ENCODE peak calls at places on chromosomes 4 and X, in four cellular contexts. C is K562, T is HCT116, F is HepG2. N is an unnamed sample.

GRCh38 chrX:33808636-33809035 is 323.5 kb downstream of the FAM47A start:
- DNase-seq in T (no peak), F (no peak), C (no peak), N (no peak)

GRCh38 chr4:140246216-140246615 is 92.2 kb upstream of the MAML3 start:
- DNase-seq in C (no peak), F (no peak), T (no peak), N (no peak)

GRCh38 chrX:50635811-50636365 is 165.3 kb upstream of the DGKK start:
- DNase-seq in T (no peak), C (no peak), F (no peak), N (no peak)

GRCh38 chrX:47187106-47187677 is 6.4 kb upstream of the UBA1 start:
- DNase-seq in F (no peak), T (no peak), C (no peak), N (no peak)

GRCh38 chr4:6916587-6917444 is 7.2 kb downstream of the TBC1D14 start:
- DNase-seq in F (no peak), T (peak; percentile 34), C (peak; percentile 97), N (no peak)

GRCh38 chr4:177008836-177009501 is 216.2 kb upstream of the VEGFC start:
- DNase-seq in F (no peak), C (no peak), T (no peak), N (no peak)

GRCh38 chr4:82371398-82371972 is 2.3 kb downstream of the HNRNPD start:
- DNase-seq in C (peak; percentile 25), F (no peak), T (no peak), N (no peak)

GRCh38 chr4:174561556-174561955 is 39.3 kb upstream of the HPGD start:
- DNase-seq in F (no peak), C (no peak), T (no peak), N (peak; percentile 2)

GRCh38 chr4:11428701-11429571 is at the start of gene HS3ST1:
- DNase-seq in T (peak; percentile 94), C (no peak), F (no peak), N (peak; percentile 78)

GRCh38 chr4:114535725-114536124 is 62.9 kb upstream of the UGT8 start:
- DNase-seq in T (no peak), F (no peak), C (no peak), N (no peak)

GRCh38 chrX:47191806-47192401 is 1.7 kb upstream of the UBA1 start:
- DNase-seq in F (no peak), C (no peak), T (no peak), N (no peak)

DNA sequence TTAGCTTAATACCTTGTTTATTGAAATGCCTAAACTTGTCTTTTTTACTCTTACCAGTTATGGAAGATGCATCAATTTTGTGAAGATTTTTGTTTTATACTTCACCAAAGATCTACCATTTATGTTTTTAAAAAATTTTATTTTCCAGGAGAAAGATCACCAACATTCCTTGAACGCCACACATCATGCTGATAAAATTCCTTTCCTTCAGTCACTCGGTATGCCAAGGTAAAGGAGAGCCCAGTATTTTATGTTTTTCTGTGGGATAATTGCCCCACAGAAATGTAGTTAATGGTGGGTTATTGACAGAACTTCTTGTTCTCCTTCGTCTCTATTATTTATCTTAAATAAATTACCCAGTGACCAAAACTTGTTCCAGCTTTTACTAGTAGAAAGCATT is 217.0 kb downstream of the GC start:
- DNase-seq in T (no peak), F (no peak), C (no peak), N (no peak)
- H3K4me1 ChIP-seq in T (no peaks in the 10 kb centered on the region), F (no peaks in the 10 kb centered on the region), C (no peaks in the 10 kb centered on the region), N (no peaks in the 10 kb centered on the region)

DNA sequence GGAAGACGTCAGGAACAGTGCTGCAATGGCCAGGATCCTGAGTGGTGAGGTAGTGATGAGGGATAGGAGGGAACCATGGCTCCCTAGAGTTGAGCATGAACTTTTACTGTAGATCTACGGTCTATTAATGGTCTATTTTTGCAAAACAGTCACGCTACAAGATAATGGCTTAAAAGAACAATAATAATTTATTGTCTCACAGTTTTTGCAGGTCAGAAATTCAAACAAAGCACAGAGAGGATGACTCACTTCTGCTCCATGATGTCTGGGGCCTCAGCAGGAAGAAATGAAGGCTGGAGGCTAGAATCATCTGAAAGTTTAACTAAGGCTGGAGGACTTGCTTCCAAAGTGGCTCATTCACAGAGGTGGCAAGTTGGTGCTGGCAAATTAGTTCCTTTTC is 538.3 kb downstream of the STIM2 start:
- DNase-seq in C (no peak), T (no peak), F (no peak), N (no peak)
- H3K27me3 ChIP-seq in C (no peaks in the 10 kb centered on the region), T (no peaks in the 10 kb centered on the region), F (no peaks in the 10 kb centered on the region), N (no peaks in the 10 kb centered on the region)

GRCh38 chrX:110286126-110286525 is 31.8 kb downstream of the AMMECR1 start:
- DNase-seq in C (no peak), F (no peak), T (peak; percentile 12), N (no peak)

GRCh38 chrX:110281377-110281776 is 36.5 kb downstream of the AMMECR1 start:
- DNase-seq in F (no peak), T (no peak), C (no peak), N (no peak)

GRCh38 chrX:110282922-110283321 is 35.0 kb downstream of the AMMECR1 start:
- DNase-seq in F (no peak), T (no peak), C (no peak), N (no peak)

GRCh38 chrX:110280954-110281353 is 36.9 kb downstream of the AMMECR1 start:
- DNase-seq in F (no peak), T (no peak), C (no peak), N (no peak)

GRCh38 chrX:110284159-110284558 is 33.7 kb downstream of the AMMECR1 start:
- DNase-seq in T (no peak), F (no peak), C (no peak), N (peak; percentile 1)
- TF ChIP-seq YY1 in T (no peak), F (no peak), C (no peak), N (no peak)

DNA sequence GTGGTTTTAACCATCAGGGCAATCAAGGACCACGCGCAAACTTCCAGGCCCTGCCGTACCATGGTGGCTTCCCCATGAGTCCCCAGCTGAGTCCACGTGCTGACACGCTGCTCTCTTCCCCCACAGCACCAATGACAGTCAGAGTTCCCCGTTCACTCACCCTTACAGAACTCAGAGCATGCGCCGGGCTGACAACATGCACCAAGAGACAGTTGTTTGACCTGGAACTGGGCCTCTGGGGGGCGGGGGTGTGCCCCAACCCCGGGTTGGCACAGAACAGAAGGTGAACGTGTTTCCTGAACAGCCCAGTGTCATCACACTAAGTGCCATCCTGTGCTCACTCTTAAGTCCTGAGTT is 29.4 kb downstream of the IRF2 start:
- DNase-seq in F (no peak), C (no peak), T (no peak), N (no peak)
- H3K4me1 ChIP-seq in F (peaks cover 46% of the 10 kb centered on the region), C (peaks cover 12% of the 10 kb centered on the region), T (no peaks in the 10 kb centered on the region), N (peaks cover 5% of the 10 kb centered on the region)

GRCh38 chr4:4394644-4395043 is 7.7 kb downstream of the NSG1 start:
- DNase-seq in C (no peak), F (no peak), T (no peak), N (no peak)

GRCh38 chr4:4395849-4396627 is 9.1 kb downstream of the NSG1 start:
- DNase-seq in F (peak; percentile 7), T (no peak), C (peak; percentile 37), N (no peak)

GRCh38 chr4:4398430-4398829 is 11.5 kb downstream of the NSG1 start:
- DNase-seq in T (no peak), F (no peak), C (no peak), N (no peak)

GRCh38 chr4:4397441-4397819 is 10.5 kb downstream of the NSG1 start:
- DNase-seq in F (no peak), T (no peak), C (no peak), N (no peak)

DNA sequence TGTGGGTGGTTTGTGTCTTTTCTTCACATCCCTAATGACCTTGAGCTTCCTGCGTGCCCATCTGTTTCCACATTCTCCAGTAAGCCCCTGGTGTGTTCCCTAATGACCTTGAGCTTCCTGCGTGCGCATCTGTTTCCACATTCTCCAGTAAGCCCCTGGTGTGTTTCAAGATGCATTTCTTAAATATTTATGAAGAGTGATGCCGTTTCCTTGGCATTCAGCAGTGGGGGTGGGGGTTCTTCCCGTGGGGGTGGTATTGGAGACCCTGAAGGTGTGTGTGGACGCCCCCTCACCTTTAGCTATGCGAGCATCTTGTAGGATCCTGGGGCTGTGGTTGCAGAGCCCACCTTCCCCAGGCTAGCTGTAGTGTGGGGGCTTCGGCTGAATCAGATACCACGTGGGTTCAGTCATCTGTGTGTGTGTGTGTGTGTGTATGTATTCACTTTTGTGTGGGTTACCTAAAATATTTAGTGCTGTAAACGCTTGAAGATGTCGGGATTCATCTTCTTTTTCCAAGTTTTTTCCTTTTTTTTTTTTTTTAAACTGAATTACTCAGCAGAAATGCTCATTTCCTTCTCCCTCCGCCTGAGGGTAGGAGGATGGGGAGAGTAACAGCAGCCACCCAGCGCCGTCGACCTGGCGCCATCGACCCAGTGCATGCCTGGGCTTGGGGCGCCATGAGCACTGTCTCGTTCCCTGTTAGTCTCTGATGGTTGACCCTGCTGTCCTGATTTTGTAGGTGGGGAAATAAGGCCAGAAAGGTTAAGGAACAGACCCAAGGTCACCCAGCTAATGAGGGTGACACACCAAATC is 9.9 kb downstream of the NSG1 start:
- DNase-seq in F (no peak), T (no peak), C (no peak), N (peak; percentile 22)
- H3K27me3 ChIP-seq in F (peaks cover 68% of the 10 kb centered on the region), T (peaks cover 26% of the 10 kb centered on the region), C (peaks cover 20% of the 10 kb centered on the region), N (peaks cover 10% of the 10 kb centered on the region)

GRCh38 chr4:85000343-85000742 is 33.9 kb upstream of the WDFY3 start:
- DNase-seq in C (no peak), F (no peak), T (no peak), N (no peak)
- TF ChIP-seq YY1 in C (no peak), F (no peak), T (no peak), N (no peak)

GRCh38 chrX:148522006-148522405 is 21.6 kb downstream of the AFF2 start:
- DNase-seq in T (no peak), C (no peak), F (no peak), N (no peak)
- H3K4me1 ChIP-seq in T (no peaks in the 10 kb centered on the region), C (no peaks in the 10 kb centered on the region), F (no peaks in the 10 kb centered on the region), N (no peaks in the 10 kb centered on the region)

GRCh38 chrX:154140206-154140605 is 3.8 kb upstream of the OPN1LW start:
- DNase-seq in T (no peak), C (no peak), F (no peak), N (no peak)
- H3K27me3 ChIP-seq in T (no peaks in the 10 kb centered on the region), C (no peaks in the 10 kb centered on the region), F (no peaks in the 10 kb centered on the region), N (peaks cover 8% of the 10 kb centered on the region)

N was measured in NT2/D1.